ENCODE peak calls at places on chromosomes 13 and 19, in seven cellular contexts. I is Calu3; G is stimulated activated naive CD8-positive, alpha-beta T cell treated with anti-CD3 and anti-CD28 coated beads, Interleukin-15, Interleukin-2, amounts not matched to agents 100 U/mL and 50 U/mL, for 24 hours; L is mesothelial cell of epicardium; W is coronary artery; T is brain microvascular endothelial cell; D is cardiac fibroblast. F is an unnamed sample.

GRCh38 chr19:53960187-53960586 is 2.5 kb upstream of the CACNG8 start:
- DNase-seq in D (no peak), L (no peak), G (no peak), T (no peak), I (no peak), W (no peak), F (no peak)

GRCh38 chr19:10538204-10538603 is 5.5 kb upstream of the ATG4D start:
- DNase-seq in D (no peak), G (no peak), L (no peak), I (no peak), W (no peak), T (no peak), F (no peak)

GRCh38 chr13:71454509-71454908 is 412.5 kb downstream of the DACH1 start:
- DNase-seq in T (no peak), I (no peak), D (no peak), G (no peak), L (no peak), W (no peak), F (no peak)

GRCh38 chr13:26719356-26719945 is 41.1 kb downstream of the GPR12 start:
- DNase-seq in T (no peak), D (no peak), W (peak; percentile 3), G (no peak), L (no peak), I (no peak), F (peak; percentile 49)

GRCh38 chr13:95494082-95494681 is 58.3 kb upstream of the CLDN10 start:
- DNase-seq in W (no peak), T (peak; percentile 59), L (no peak), I (peak; percentile 16), D (peak; percentile 83), G (no peak), F (no peak)

GRCh38 chr19:22517496-22518411 is 95.6 kb upstream of the ZNF98 start:
- DNase-seq in T (no peak), I (no peak), D (no peak), G (no peak), L (no peak), W (no peak), F (peak; percentile 86)

GRCh38 chr13:91099877-91100276 is 247.6 kb upstream of the MIR17HG start:
- DNase-seq in T (no peak), W (no peak), I (no peak), D (no peak), G (no peak), L (no peak), F (no peak)

GRCh38 chr19:47380559-47380958 is 31.4 kb downstream of the DHX34 start:
- DNase-seq in D (no peak), L (no peak), G (no peak), I (no peak), W (no peak), T (no peak), F (no peak)

GRCh38 chr13:64074989-64075474 is 2659.4 kb upstream of the PCDH20 start:
- DNase-seq in L (no peak), W (no peak), T (no peak), I (no peak), G (no peak), D (no peak), F (no peak)

GRCh38 chr13:43596924-43597598 is 189.7 kb downstream of the ENOX1 start:
- DNase-seq in I (no peak), G (no peak), T (no peak), D (no peak), L (no peak), W (no peak), F (no peak)

GRCh38 chr13:98176777-98177608 is at the start of gene RNF113B:
- DNase-seq in T (no peak), W (no peak), L (no peak), D (no peak), G (no peak), I (no peak), F (no peak)

GRCh38 chr19:40750035-40750284 is 317 bp downstream of the ACTMAP start:
- DNase-seq in L (no peak), I (no peak), D (no peak), G (no peak), W (no peak), T (no peak), F (no peak)

GRCh38 chr13:111388851-111389500 is 68.5 kb downstream of the TEX29 start:
- DNase-seq in L (no peak), I (no peak), W (peak; percentile 62), G (peak; percentile 35), D (no peak), T (no peak), F (peak; percentile 83)

GRCh38 chr13:36666482-36667264 is 7.1 kb upstream of the SERTM1 start:
- DNase-seq in T (no peak), D (no peak), L (no peak), G (no peak), I (no peak), W (no peak), F (no peak)

GRCh38 chr13:101449971-101450748 is 2.3 kb upstream of the ITGBL1 start:
- DNase-seq in L (no peak), I (no peak), D (peak; percentile 61), W (no peak), G (no peak), T (peak; percentile 62), F (no peak)

GRCh38 chr13:39982745-39983144 is 327.3 kb downstream of the COG6 start:
- DNase-seq in T (no peak), I (no peak), W (no peak), L (no peak), G (no peak), D (no peak), F (no peak)

GRCh38 chr19:44658069-44658727 is 13.1 kb upstream of the CEACAM19 start:
- DNase-seq in T (no peak), I (no peak), D (no peak), L (no peak), G (no peak), W (no peak), F (no peak)

GRCh38 chr19:32748497-32748896 is 28.9 kb downstream of the TDRD12 start:
- DNase-seq in W (no peak), T (no peak), L (no peak), D (no peak), G (peak; percentile 10), I (peak; percentile 28), F (no peak)

GRCh38 chr13:73547239-73547638 is 488.4 kb downstream of the KLF5 start:
- DNase-seq in D (no peak), L (no peak), I (no peak), W (no peak), T (no peak), G (no peak), F (no peak)

GRCh38 chr13:53198017-53198416 is 169.4 kb downstream of the OLFM4 start:
- DNase-seq in I (no peak), G (no peak), W (no peak), L (no peak), T (no peak), D (no peak), F (no peak)

GRCh38 chr13:73720216-73720840 is 413.9 kb downstream of the KLF12 start:
- DNase-seq in I (no peak), L (no peak), G (no peak), T (no peak), D (no peak), W (no peak), F (no peak)

GRCh38 chr13:61286148-61286745 is 129.4 kb downstream of the PCDH20 start:
- DNase-seq in L (no peak), I (no peak), W (no peak), G (peak; percentile 3), T (no peak), D (no peak), F (no peak)

GRCh38 chr13:33543631-33544030 is 258.1 kb upstream of the STARD13 start:
- DNase-seq in G (no peak), T (no peak), D (peak; percentile 20), I (no peak), W (no peak), L (no peak), F (no peak)

GRCh38 chr13:78881746-78882145 is 222.8 kb upstream of the OBI1 start:
- DNase-seq in D (no peak), L (no peak), T (no peak), W (no peak), I (no peak), G (no peak), F (no peak)

GRCh38 chr19:40745402-40745780 is 4.9 kb downstream of the ACTMAP start:
- DNase-seq in D (peak; percentile 78), I (no peak), G (no peak), T (peak; percentile 39), W (no peak), L (no peak), F (no peak)

F was measured in osteocyte.